ENCODE peak calls at places on chromosome 9, in four cellular contexts. K is activated B cell treated with CpG ODN at 0.5 μM for 24 hours, P is dorsolateral prefrontal cortex, Z is cardiac fibroblast. L is an unnamed sample.

GRCh38 chr9:38024036-38024681 is 44.9 kb downstream of the SHB start:
- DNase-seq in K (no peak), P (peak; percentile 82), Z (peak; percentile 74), L (no peak)

GRCh38 chr9:125969868-125970267 is 222.7 kb downstream of the PBX3 start:
- DNase-seq in K (no peak), P (no peak), Z (no peak), L (no peak)

GRCh38 chr9:31210982-31211570 is 1173.4 kb upstream of the ACO1 start:
- DNase-seq in K (no peak), P (no peak), Z (no peak), L (no peak)

GRCh38 chr9:88833946-88834345 is 157.3 kb upstream of the S1PR3 start:
- DNase-seq in K (no peak), P (no peak), Z (no peak), L (no peak)

GRCh38 chr9:588952-589351 is 252.5 kb upstream of the DMRT1 start:
- DNase-seq in K (no peak), P (no peak), Z (no peak), L (no peak)

GRCh38 chr9:70816316-70816715 is 305.1 kb downstream of the TRPM3 start:
- DNase-seq in K (no peak), P (no peak), Z (no peak), L (no peak)

GRCh38 chr9:130343445-130343918 is 77.9 kb downstream of the HMCN2 start:
- DNase-seq in K (no peak), P (no peak), Z (no peak), L (peak; percentile 57)

GRCh38 chr9:3743901-3744413 is 218.2 kb upstream of the RFX3 start:
- DNase-seq in K (no peak), P (no peak), Z (no peak), L (no peak)

GRCh38 chr9:89135572-89135971 is 43.0 kb downstream of the SHC3 start:
- DNase-seq in K (no peak), P (no peak), Z (no peak), L (no peak)

GRCh38 chr9:108442604-108443277 is 413.0 kb downstream of the ACTL7B start:
- DNase-seq in K (no peak), P (no peak), Z (no peak), L (no peak)

GRCh38 chr9:96667363-96667728 is 12.2 kb upstream of the PRXL2C start:
- DNase-seq in K (no peak), P (no peak), Z (no peak), L (no peak)

GRCh38 chr9:98329281-98329680 is 73.8 kb upstream of the TBC1D2 start:
- DNase-seq in K (no peak), P (no peak), Z (peak; percentile 34), L (no peak)

GRCh38 chr9:104992696-104993095 is 64.7 kb upstream of the ABCA1 start:
- DNase-seq in K (no peak), P (no peak), Z (peak; percentile 64), L (no peak)

GRCh38 chr9:112203536-112203935 is 28.4 kb upstream of the SUSD1 start:
- DNase-seq in K (no peak), P (no peak), Z (peak; percentile 71), L (no peak)

DNA sequence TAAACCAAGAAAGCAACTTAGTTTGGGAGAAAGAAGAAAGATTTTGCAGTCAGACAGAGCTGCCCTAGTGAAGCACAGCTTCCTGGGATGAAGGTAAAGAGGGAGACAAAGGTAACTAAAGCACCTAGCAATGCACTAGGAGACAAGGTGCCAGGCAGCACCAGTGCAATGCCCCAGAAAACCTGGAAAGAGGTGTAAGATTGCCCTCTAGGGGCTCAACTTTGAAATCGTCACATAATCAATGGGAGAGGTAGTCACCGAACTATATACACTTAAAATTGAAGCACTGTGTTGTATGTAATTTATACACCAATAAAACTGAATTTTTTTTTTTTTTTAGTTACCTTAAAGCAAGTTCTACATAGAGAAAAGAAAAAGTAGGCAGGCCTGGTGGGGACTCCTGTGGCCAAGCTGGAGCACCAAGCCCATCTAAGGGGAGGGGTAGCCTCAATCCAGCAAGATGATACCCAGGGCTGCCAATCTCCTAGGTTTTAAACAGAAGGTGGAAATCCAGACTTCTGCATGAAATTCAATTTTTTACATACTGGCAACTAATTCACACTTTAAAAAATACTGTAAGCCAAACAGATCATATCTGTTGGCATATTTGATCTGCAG is 48.2 kb downstream of the CDK5RAP2 start:
- DNase-seq in K (no peak), P (no peak), Z (peak; percentile 55), L (no peak)
- TF ChIP-seq CTCF in K (no peak), P (peak; percentile 25), Z (peak; percentile 44), L (peak; percentile 64)

GRCh38 chr9:76394896-76395244 is 644 bp upstream of the RFK start:
- DNase-seq in K (no peak), P (peak; percentile 54), Z (no peak), L (peak; percentile 11)

GRCh38 chr9:76396144-76396543 is 1.9 kb upstream of the RFK start:
- DNase-seq in K (no peak), P (no peak), Z (no peak), L (no peak)

GRCh38 chr9:76396597-76396996 is 2.4 kb upstream of the RFK start:
- DNase-seq in K (no peak), P (no peak), Z (no peak), L (no peak)

GRCh38 chr9:76395381-76395780 is 1.2 kb upstream of the RFK start:
- DNase-seq in K (no peak), P (no peak), Z (no peak), L (no peak)

GRCh38 chr9:76394023-76394895 is at the start of gene RFK:
- DNase-seq in K (peak; percentile 98), P (peak; percentile 83), Z (peak; percentile 94), L (peak; percentile 92)
- TF ChIP-seq CTCF in K (no peak), P (peak; percentile 44), Z (no peak), L (peak; percentile 44)

DNA sequence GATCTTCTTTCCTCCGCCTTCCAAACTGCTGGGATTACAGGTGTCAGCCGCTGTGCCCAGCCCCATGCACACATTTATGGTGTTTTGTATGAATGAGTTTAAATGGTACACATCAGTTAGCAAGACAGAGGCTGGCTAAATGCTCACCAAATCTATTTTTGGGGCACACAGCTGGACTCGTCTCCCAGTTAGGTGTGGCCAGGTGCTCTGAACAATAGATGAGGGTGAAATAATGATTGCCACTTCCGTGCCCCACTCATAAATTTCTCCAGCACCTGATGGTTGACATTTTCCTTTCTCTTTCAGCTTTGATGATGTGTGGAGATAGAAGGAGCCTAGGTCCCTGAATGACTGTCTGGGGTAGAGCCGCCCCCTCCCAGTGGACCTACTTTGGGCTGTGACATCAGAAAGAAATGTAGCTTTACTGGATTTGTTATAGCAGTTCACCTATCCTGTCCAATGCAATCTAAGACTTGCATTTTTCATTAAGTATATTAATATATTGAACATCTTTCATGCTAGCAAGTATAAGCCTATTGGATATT is 8.6 kb upstream of the RAPGEF1 start:
- DNase-seq in K (no peak), P (no peak), Z (no peak), L (no peak)
- TF ChIP-seq CTCF in K (no peak), P (no peak), Z (no peak), L (no peak)

DNA sequence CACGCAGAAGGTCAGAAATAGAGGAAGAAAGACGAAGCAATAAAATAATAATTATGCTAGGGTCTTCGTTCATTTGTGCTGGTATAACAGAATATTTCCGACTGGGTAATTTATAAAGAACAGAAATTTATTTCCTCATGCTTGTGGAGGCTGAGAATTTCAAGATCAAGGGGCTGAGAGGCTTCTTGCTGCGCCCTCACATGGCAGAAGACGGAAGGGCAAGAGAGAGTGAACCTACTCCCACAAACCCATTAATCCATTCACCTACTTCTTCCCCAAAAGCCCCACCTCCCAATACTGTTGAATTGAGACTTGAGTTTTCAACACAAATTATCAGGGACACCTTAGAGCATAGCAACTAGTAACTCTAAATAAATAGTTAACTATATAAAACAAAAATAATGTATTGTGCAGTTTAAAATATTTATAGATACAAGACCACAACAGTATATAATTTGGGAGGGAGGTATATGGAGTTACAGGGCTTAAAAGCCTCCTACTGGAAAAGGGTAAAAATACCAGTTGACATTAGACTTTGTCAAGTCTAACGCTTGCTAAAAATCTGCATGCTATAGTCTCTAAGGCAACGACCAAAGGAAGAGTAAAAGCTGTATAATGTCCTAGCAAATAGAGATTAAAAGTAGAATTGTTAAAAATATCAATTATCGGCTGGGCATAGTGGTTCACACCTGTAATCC is 40.3 kb upstream of the NAA35 start:
- DNase-seq in K (no peak), P (no peak), Z (peak; percentile 62), L (no peak)
- TF ChIP-seq CTCF in K (no peak), P (peak; percentile 32), Z (peak; percentile 89), L (peak; percentile 57)

L was measured in progenitor cell of endocrine pancreas.